ENCODE peak calls at places on chromosomes 2 and 18, in six cellular contexts. A, N, V, C, F and M are unnamed samples.

GRCh38 chr2:159202568-159203071 is 83.9 kb downstream of the WDSUB1 start:
- DNase-seq in F (no peak), N (no peak), V (no peak), A (no peak), C (no peak), M (no peak)

GRCh38 chr18:63182247-63182771 is 137.3 kb downstream of the BCL2 start:
- DNase-seq in C (no peak), A (no peak), V (no peak), N (no peak), F (no peak), M (no peak)

GRCh38 chr18:28735731-28736130 is 558.8 kb upstream of the CDH2 start:
- DNase-seq in V (no peak), N (no peak), C (no peak), F (no peak), A (no peak), M (no peak)

GRCh38 chr2:64854773-64855237 is 134.4 kb upstream of the SLC1A4 start:
- DNase-seq in V (peak), A (no peak), N (no peak), F (no peak), C (no peak), M (no peak)

GRCh38 chr18:48428494-48429177 is 19.5 kb upstream of the ZBTB7C start:
- DNase-seq in A (no peak), V (no peak), C (no peak), F (no peak), N (no peak), M (no peak)

GRCh38 chr2:61065706-61066688 is at the start of gene SANBR:
- DNase-seq in V (peak), C (peak), N (peak), F (peak), A (peak), M (peak)

GRCh38 chr18:31419457-31419932 is 28.0 kb upstream of the DSG3 start:
- DNase-seq in A (no peak), F (no peak), C (no peak), V (no peak), N (no peak), M (no peak)

GRCh38 chr2:121033597-121033996 is 251.4 kb downstream of the TFCP2L1 start:
- DNase-seq in C (no peak), V (no peak), A (no peak), F (no peak), N (no peak), M (no peak)

GRCh38 chr2:152407806-152408205 is 72.8 kb downstream of the FMNL2 start:
- DNase-seq in A (no peak), F (no peak), C (no peak), N (no peak), V (no peak), M (no peak)

GRCh38 chr18:68152770-68153169 is 562.1 kb downstream of the TMX3 start:
- DNase-seq in F (no peak), N (no peak), A (no peak), V (no peak), C (no peak), M (no peak)

GRCh38 chr2:225429718-225430117 is 30.2 kb downstream of the NYAP2 start:
- DNase-seq in V (peak), N (no peak), C (peak), A (no peak), F (no peak), M (no peak)

GRCh38 chr18:57075716-57076400 is 71.0 kb upstream of the BOD1L2 start:
- DNase-seq in F (no peak), C (no peak), V (no peak), N (no peak), A (no peak), M (no peak)

GRCh38 chr2:37243435-37243834 is 12.0 kb downstream of the NDUFAF7 start:
- DNase-seq in V (no peak), F (no peak), C (no peak), N (no peak), A (no peak), M (peak)

GRCh38 chr2:239855863-239856587 is 169.1 kb downstream of the NDUFA10 start:
- DNase-seq in N (no peak), V (no peak), F (no peak), A (no peak), C (no peak), M (no peak)

GRCh38 chr18:69444221-69444620 is 43.5 kb downstream of the DOK6 start:
- DNase-seq in V (no peak), N (no peak), C (no peak), F (no peak), A (no peak), M (no peak)

GRCh38 chr2:193580176-193580950 is 1385.6 kb upstream of the TMEFF2 start:
- DNase-seq in F (no peak), C (no peak), A (no peak), N (no peak), V (no peak), M (no peak)

GRCh38 chr2:240505946-240506345 is 51.8 kb downstream of the ANKMY1 start:
- DNase-seq in C (no peak), V (no peak), N (no peak), F (no peak), A (no peak), M (no peak)

GRCh38 chr2:58974426-58974825 is 733.3 kb upstream of the FANCL start:
- DNase-seq in V (no peak), F (no peak), N (no peak), A (no peak), C (no peak), M (no peak)

GRCh38 chr2:56705713-56706112 is 521.9 kb downstream of the CCDC85A start:
- DNase-seq in F (no peak), C (no peak), A (no peak), V (no peak), N (no peak), M (no peak)

GRCh38 chr2:205047273-205047839 is 502.1 kb downstream of the PARD3B start:
- DNase-seq in A (no peak), V (peak), N (no peak), F (no peak), C (no peak), M (no peak)

GRCh38 chr2:151367571-151367970 is 10.2 kb downstream of the TNFAIP6 start:
- DNase-seq in A (no peak), V (no peak), F (no peak), N (no peak), C (no peak), M (no peak)

GRCh38 chr2:118089015-118089800 is 937 bp downstream of the INSIG2 start:
- DNase-seq in A (no peak), V (no peak), C (peak), F (no peak), N (peak), M (peak)

GRCh38 chr18:58221060-58221725 is 177.2 kb downstream of the NEDD4L start:
- DNase-seq in F (no peak), V (no peak), N (no peak), A (no peak), C (no peak), M (no peak)

GRCh38 chr18:69808399-69808798 is 139.3 kb downstream of the CD226 start:
- DNase-seq in V (no peak), A (no peak), N (no peak), F (no peak), C (no peak), M (no peak)

GRCh38 chr2:105595536-105595935 is 149.2 kb upstream of the NCK2 start:
- DNase-seq in A (no peak), F (no peak), V (no peak), N (no peak), C (no peak), M (no peak)

GRCh38 chr2:106833248-106833647 is 52.7 kb downstream of the ST6GAL2 start:
- DNase-seq in F (no peak), C (no peak), A (no peak), N (no peak), V (no peak), M (no peak)

GRCh38 chr2:217837001-217837491 is 165.7 kb downstream of the TNS1 start:
- DNase-seq in N (no peak), V (no peak), C (no peak), F (no peak), A (no peak), M (no peak)

GRCh38 chr18:407825-408224 is 92.7 kb downstream of the COLEC12 start:
- DNase-seq in N (no peak), V (no peak), C (no peak), F (no peak), A (no peak), M (no peak)